ENCODE peak calls at places on chromosomes 2 and 18, in eight cellular contexts. H is cerebellum; N is iris pigment epithelial cell; I is Daoy; B is activated T-helper 9 cell treated with anti-CD3 and anti-CD28 coated beads, Interleukin-2, amount 50 U/mL, for 16 hours; P is fibroblast of the aortic adventitia; W is frontal cortex; C is T-helper 2 cell. J is an unnamed sample.

GRCh38 chr2:76387294-76387693 is 676.6 kb upstream of the GCFC2 start:
- DNase-seq in H (no peak), N (no peak), I (no peak), B (no peak), P (no peak), W (no peak), C (no peak), J (no peak)

GRCh38 chr18:61683856-61684255 is 209.0 kb downstream of the RNF152 start:
- DNase-seq in H (no peak), N (no peak), I (no peak), B (no peak), P (no peak), W (no peak), C (no peak), J (no peak)

GRCh38 chr2:238772635-238773297 is 75.1 kb upstream of the TWIST2 start:
- DNase-seq in H (no peak), N (no peak), I (no peak), B (no peak), P (no peak), W (no peak), C (no peak), J (no peak)

GRCh38 chr2:74037379-74037860 is 52.7 kb downstream of the TET3 start:
- DNase-seq in H (no peak), N (peak), I (no peak), B (no peak), P (peak), W (no peak), C (no peak), J (no peak)

GRCh38 chr18:57771183-57771582 is 31.9 kb downstream of the ATP8B1 start:
- DNase-seq in H (no peak), N (no peak), I (peak), B (no peak), P (no peak), W (no peak), C (no peak), J (no peak)

GRCh38 chr2:217960351-217960750 is 42.4 kb downstream of the TNS1 start:
- DNase-seq in H (no peak), N (no peak), I (no peak), B (no peak), P (no peak), W (no peak), C (no peak), J (no peak)

GRCh38 chr2:33498291-33498956 is 22.0 kb downstream of the RASGRP3 start:
- DNase-seq in H (no peak), N (peak), I (peak), B (no peak), P (no peak), W (no peak), C (no peak), J (no peak)

GRCh38 chr2:163210430-163210918 is 371.9 kb upstream of the KCNH7 start:
- DNase-seq in H (no peak), N (peak), I (peak), B (no peak), P (peak), W (no peak), C (no peak), J (no peak)

GRCh38 chr2:67260348-67261277 is 136.5 kb upstream of the ETAA1 start:
- DNase-seq in H (peak), N (peak), I (peak), B (no peak), P (peak), W (no peak), C (no peak), J (peak)

GRCh38 chr2:19607400-19607799 is 249.0 kb upstream of the OSR1 start:
- DNase-seq in H (no peak), N (peak), I (no peak), B (no peak), P (peak), W (no peak), C (no peak), J (no peak)

GRCh38 chr2:239787651-239788050 is 237.5 kb downstream of the NDUFA10 start:
- DNase-seq in H (no peak), N (no peak), I (no peak), B (no peak), P (no peak), W (no peak), C (no peak), J (no peak)

GRCh38 chr2:37192551-37192950 is 3.7 kb upstream of the CEBPZOS start:
- DNase-seq in H (no peak), N (no peak), I (no peak), B (no peak), P (no peak), W (no peak), C (no peak), J (no peak)

GRCh38 chr18:3107740-3108151 is 94.8 kb upstream of the LPIN2 start:
- DNase-seq in H (no peak), N (no peak), I (no peak), B (no peak), P (no peak), W (no peak), C (no peak), J (no peak)

GRCh38 chr2:23574919-23575654 is 190.1 kb downstream of the KLHL29 start:
- DNase-seq in H (no peak), N (no peak), I (no peak), B (no peak), P (no peak), W (no peak), C (no peak), J (no peak)

GRCh38 chr18:52341617-52342381 is 1.8 kb downstream of the DCC start:
- DNase-seq in H (no peak), N (no peak), I (no peak), B (no peak), P (no peak), W (no peak), C (no peak), J (no peak)

GRCh38 chr2:121147766-121148165 is 137.2 kb downstream of the TFCP2L1 start:
- DNase-seq in H (no peak), N (no peak), I (peak), B (no peak), P (no peak), W (no peak), C (no peak), J (no peak)

GRCh38 chr2:84969511-84970265 is 1.3 kb upstream of the KCMF1 start:
- DNase-seq in H (peak), N (peak), I (peak), B (peak), P (peak), W (no peak), C (peak), J (no peak)